ENCODE peak calls at places on chromosomes 1 and 21, in seven cellular contexts. T, H, R, I, X, D and C are unnamed samples.
A peak's percentile ranks its signal among the peaks of the same experiment; 100 is the strongest.

GRCh38 chr1:208791458-208791857 is 547.3 kb upstream of the PLXNA2 start:
- DNase-seq in T (no peak), H (no peak), R (peak; percentile 12), I (no peak), X (peak; percentile 34), D (no peak), C (no peak)

GRCh38 chr1:180675586-180675985 is 43.8 kb downstream of the XPR1 start:
- DNase-seq in T (no peak), H (no peak), R (no peak), I (no peak), X (peak; percentile 27), D (no peak), C (no peak)

GRCh38 chr1:154720328-154721301 is 112.6 kb upstream of the ADAR start:
- DNase-seq in T (no peak), H (no peak), R (no peak), I (no peak), X (no peak), D (no peak), C (no peak)

GRCh38 chr1:239884776-239885175 is 206.9 kb upstream of the FMN2 start:
- DNase-seq in T (no peak), H (no peak), R (no peak), I (no peak), X (no peak), D (no peak), C (no peak)

GRCh38 chr1:110750446-110751029 is 75.8 kb upstream of the KCNA3 start:
- DNase-seq in T (no peak), H (no peak), R (no peak), I (no peak), X (no peak), D (no peak), C (no peak)

GRCh38 chr1:62175568-62176179 is 19.0 kb upstream of the L1TD1 start:
- DNase-seq in T (peak; percentile 14), H (no peak), R (peak; percentile 53), I (peak; percentile 15), X (peak; percentile 47), D (no peak), C (peak; percentile 37)

GRCh38 chr1:108816049-108816882 is 40.6 kb downstream of the AKNAD1 start:
- DNase-seq in T (peak; percentile 77), H (peak; percentile 77), R (peak; percentile 96), I (no peak), X (peak; percentile 96), D (peak; percentile 76), C (peak; percentile 93)

GRCh38 chr1:46179138-46180081 is 3.1 kb upstream of the P3R3URF start:
- DNase-seq in T (peak; percentile 79), H (peak; percentile 89), R (peak; percentile 88), I (peak; percentile 62), X (peak; percentile 86), D (peak; percentile 55), C (peak; percentile 82)

GRCh38 chr1:88029142-88029541 is 654.9 kb upstream of the PKN2 start:
- DNase-seq in T (no peak), H (no peak), R (no peak), I (no peak), X (no peak), D (no peak), C (peak; percentile 13)

GRCh38 chr1:32142446-32143301 is 34.8 kb downstream of the KPNA6 start:
- DNase-seq in T (no peak), H (peak; percentile 24), R (no peak), I (no peak), X (peak; percentile 61), D (no peak), C (peak; percentile 80)

GRCh38 chr21:25862596-25862995 is 127.8 kb downstream of the GABPA start:
- DNase-seq in T (no peak), H (no peak), R (peak; percentile 30), I (no peak), X (peak; percentile 54), D (no peak), C (no peak)

GRCh38 chr1:238223067-238223640 is 332.4 kb upstream of the ZP4 start:
- DNase-seq in T (no peak), H (no peak), R (no peak), I (no peak), X (no peak), D (no peak), C (no peak)

GRCh38 chr21:29904359-29905282 is 35.2 kb downstream of the GRIK1 start:
- DNase-seq in T (no peak), H (no peak), R (no peak), I (no peak), X (no peak), D (peak; percentile 3), C (peak; percentile 89)

GRCh38 chr21:44529503-44530125 is 10.4 kb downstream of the KRTAP10-1 start:
- DNase-seq in T (no peak), H (peak; percentile 2), R (no peak), I (no peak), X (no peak), D (no peak), C (no peak)

GRCh38 chr1:48061162-48062136 is 64.3 kb upstream of the TRABD2B start:
- DNase-seq in T (peak; percentile 20), H (peak; percentile 59), R (peak; percentile 57), I (no peak), X (peak; percentile 55), D (no peak), C (peak; percentile 20)

GRCh38 chr1:14599787-14600186 is 1.3 kb downstream of the KAZN start:
- DNase-seq in T (no peak), H (no peak), R (no peak), I (no peak), X (no peak), D (no peak), C (no peak)

GRCh38 chr1:64754166-64754565 is 9.3 kb downstream of the RAVER2 start:
- DNase-seq in T (no peak), H (no peak), R (no peak), I (no peak), X (no peak), D (no peak), C (no peak)

GRCh38 chr1:205504311-205505075 is at the start of gene CDK18:
- DNase-seq in T (peak; percentile 93), H (peak; percentile 69), R (peak; percentile 60), I (peak; percentile 19), X (no peak), D (no peak), C (no peak)

GRCh38 chr1:41486053-41486891 is 1.8 kb upstream of the EDN2 start:
- DNase-seq in T (no peak), H (no peak), R (peak; percentile 86), I (no peak), X (no peak), D (no peak), C (no peak)

GRCh38 chr21:43834146-43834905 is 30.7 kb upstream of the AGPAT3 start:
- DNase-seq in T (no peak), H (no peak), R (no peak), I (no peak), X (no peak), D (no peak), C (no peak)

GRCh38 chr1:236516929-236517704 is 6.7 kb upstream of the LGALS8 start:
- DNase-seq in T (no peak), H (no peak), R (no peak), I (no peak), X (no peak), D (no peak), C (no peak)

GRCh38 chr1:215188302-215188950 is 105.9 kb downstream of the KCNK2 start:
- DNase-seq in T (no peak), H (no peak), R (no peak), I (no peak), X (no peak), D (no peak), C (no peak)

GRCh38 chr1:169538998-169539871 is 47.0 kb downstream of the F5 start:
- DNase-seq in T (no peak), H (no peak), R (peak; percentile 63), I (no peak), X (peak; percentile 30), D (no peak), C (peak; percentile 39)

GRCh38 chr1:59397459-59397858 is 100.6 kb downstream of the FGGY start:
- DNase-seq in T (no peak), H (no peak), R (no peak), I (no peak), X (no peak), D (no peak), C (no peak)